ENCODE peak calls at places on chromosomes 5 and 9, in seven cellular contexts. O, R, Y, K, W, T and G are unnamed samples.

GRCh38 chr9:2764371-2764770 is 47.1 kb downstream of the KCNV2 start:
- DNase-seq in W (no peak), Y (no peak), O (no peak), T (peak; percentile 9), K (no peak), R (no peak), G (no peak)

GRCh38 chr5:130279386-130279785 is 375.1 kb downstream of the CHSY3 start:
- DNase-seq in Y (no peak), T (no peak), K (no peak), O (no peak), W (no peak), R (no peak), G (no peak)

GRCh38 chr9:111959468-111959941 is 62.9 kb downstream of the UGCG start:
- DNase-seq in K (peak; percentile 27), R (peak; percentile 49), O (no peak), T (no peak), Y (no peak), W (peak; percentile 19), G (no peak)

GRCh38 chr5:10632110-10632903 is 68.4 kb downstream of the ANKRD33B start:
- DNase-seq in Y (no peak), O (no peak), R (no peak), K (no peak), T (peak; percentile 92), W (peak; percentile 34), G (no peak)

GRCh38 chr9:100690438-100690837 is 112.6 kb downstream of the CAVIN4 start:
- DNase-seq in Y (no peak), W (no peak), K (no peak), O (no peak), R (peak; percentile 21), T (no peak), G (peak; percentile 13)

GRCh38 chr9:116066221-116066620 is 87.4 kb upstream of the PAPPA start:
- DNase-seq in T (no peak), Y (no peak), O (no peak), K (no peak), W (no peak), R (no peak), G (no peak)

GRCh38 chr9:93267091-93267541 is 83.2 kb downstream of the WNK2 start:
- DNase-seq in O (peak; percentile 16), W (no peak), Y (no peak), T (no peak), R (no peak), K (no peak), G (no peak)

GRCh38 chr5:145166173-145166572 is 669.0 kb downstream of the PRELID2 start:
- DNase-seq in Y (no peak), R (no peak), O (no peak), T (no peak), K (no peak), W (no peak), G (no peak)

GRCh38 chr9:129489838-129490582 is 130.9 kb downstream of the C9orf50 start:
- DNase-seq in R (peak; percentile 35), O (no peak), K (no peak), T (no peak), W (no peak), Y (no peak), G (no peak)

GRCh38 chr9:28770827-28771226 is 1197.5 kb upstream of the C9orf72 start:
- DNase-seq in R (no peak), Y (no peak), O (peak; percentile 10), W (no peak), K (no peak), T (no peak), G (no peak)

GRCh38 chr9:28779240-28779639 is 1206.0 kb upstream of the C9orf72 start:
- DNase-seq in R (no peak), Y (no peak), K (no peak), T (no peak), O (peak; percentile 20), W (no peak), G (no peak)

GRCh38 chr9:28770226-28770625 is 1196.9 kb upstream of the C9orf72 start:
- DNase-seq in O (no peak), W (no peak), K (no peak), T (no peak), Y (no peak), R (no peak), G (no peak)

DNA sequence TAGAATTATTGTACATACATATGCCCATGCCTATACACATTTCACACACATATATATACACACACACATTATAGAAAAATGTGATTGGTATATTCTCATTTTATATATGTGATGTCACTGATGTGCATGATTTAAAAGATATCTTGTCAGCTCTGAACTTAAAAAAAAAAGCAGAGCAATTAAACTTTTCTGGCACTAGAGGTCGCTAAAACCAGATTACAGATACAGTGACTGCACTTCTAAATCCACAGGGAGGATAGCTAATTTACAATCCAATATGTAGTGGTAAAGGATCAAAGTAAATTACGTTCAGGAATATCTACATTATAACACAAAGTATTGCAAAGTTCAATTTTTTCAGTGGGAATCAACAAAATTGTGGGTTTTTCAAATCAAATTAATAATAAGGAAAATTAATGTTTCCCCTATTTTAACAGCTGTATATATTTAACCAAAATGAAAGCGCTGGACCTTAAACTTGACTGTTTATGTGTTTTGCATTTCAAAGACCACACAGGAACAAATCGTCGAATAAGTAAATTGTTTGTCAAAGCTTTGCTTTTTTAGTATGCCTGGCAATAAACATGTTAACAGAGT is 1201.2 kb upstream of the C9orf72 start:
- DNase-seq in T (no peak), Y (no peak), K (peak; percentile 18), O (peak; percentile 34), W (peak; percentile 22), R (no peak), G (peak; percentile 49)
- TF ChIP-seq JUND in T (no peak), Y (no peak), K (no peak), O (no peak), W (no peak), R (no peak), G (no peak)

GRCh38 chr9:34589656-34590375 is at the start of gene CNTFR:
- DNase-seq in T (no peak), O (peak; percentile 93), R (peak; percentile 32), Y (no peak), W (no peak), K (no peak), G (peak; percentile 61)
- TF ChIP-seq JUND in T (no peak), O (no peak), R (no peak), Y (no peak), W (no peak), K (no peak), G (no peak)

GRCh38 chr9:136057236-136058151 is 37.6 kb downstream of the NACC2 start:
- DNase-seq in W (no peak), K (no peak), R (no peak), T (no peak), Y (peak; percentile 59), O (peak; percentile 36), G (no peak)

GRCh38 chr9:136058801-136059302 is 36.2 kb downstream of the NACC2 start:
- DNase-seq in R (no peak), W (no peak), K (no peak), Y (no peak), T (no peak), O (peak; percentile 39), G (no peak)

GRCh38 chr9:136059321-136059791 is 35.7 kb downstream of the NACC2 start:
- DNase-seq in T (no peak), Y (no peak), W (no peak), K (no peak), O (peak; percentile 44), R (no peak), G (no peak)

GRCh38 chr9:136056546-136057235 is 38.4 kb downstream of the NACC2 start:
- DNase-seq in K (no peak), Y (no peak), T (no peak), R (no peak), O (peak; percentile 22), W (no peak), G (no peak)

GRCh38 chr9:136058152-136058483 is 37.0 kb downstream of the NACC2 start:
- DNase-seq in R (no peak), Y (no peak), O (peak; percentile 14), W (no peak), K (no peak), T (no peak), G (no peak)
- TF ChIP-seq JUND in R (no peak), Y (no peak), O (no peak), W (no peak), K (no peak), T (no peak), G (no peak)

DNA sequence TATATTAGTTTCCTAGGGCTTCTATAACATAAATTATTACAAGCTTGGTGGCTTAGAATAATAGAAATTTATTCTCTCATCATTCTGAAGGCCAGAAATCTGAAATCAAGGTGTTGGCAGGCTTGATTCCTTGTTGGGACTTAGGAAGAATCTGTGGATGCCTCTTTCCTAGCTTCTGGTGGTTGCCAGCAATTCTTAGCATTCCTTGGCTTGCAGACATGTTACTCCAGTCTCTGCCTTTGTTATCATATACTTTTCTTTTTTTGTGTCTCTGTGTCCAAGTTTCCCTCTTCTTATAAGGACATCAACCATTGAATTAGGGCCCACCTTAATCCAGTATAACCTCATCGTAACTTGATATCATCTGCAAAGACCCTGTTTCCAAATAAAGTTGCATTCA is 31.4 kb downstream of the CTNNA1 start:
- DNase-seq in O (no peak), R (no peak), W (no peak), Y (no peak), T (no peak), K (no peak), G (peak; percentile 20)
- TF ChIP-seq JUND in O (no peak), R (no peak), W (no peak), Y (no peak), T (no peak), K (no peak), G (no peak)

GRCh38 chr9:110183208-110184145 is 24.5 kb downstream of the C9orf152 start:
- DNase-seq in Y (peak; percentile 64), W (peak; percentile 68), R (peak; percentile 66), K (peak; percentile 78), O (peak; percentile 67), T (peak; percentile 25), G (peak; percentile 55)
- TF ChIP-seq JUND in Y (no peak), W (no peak), R (no peak), K (no peak), O (no peak), T (no peak), G (no peak)

DNA sequence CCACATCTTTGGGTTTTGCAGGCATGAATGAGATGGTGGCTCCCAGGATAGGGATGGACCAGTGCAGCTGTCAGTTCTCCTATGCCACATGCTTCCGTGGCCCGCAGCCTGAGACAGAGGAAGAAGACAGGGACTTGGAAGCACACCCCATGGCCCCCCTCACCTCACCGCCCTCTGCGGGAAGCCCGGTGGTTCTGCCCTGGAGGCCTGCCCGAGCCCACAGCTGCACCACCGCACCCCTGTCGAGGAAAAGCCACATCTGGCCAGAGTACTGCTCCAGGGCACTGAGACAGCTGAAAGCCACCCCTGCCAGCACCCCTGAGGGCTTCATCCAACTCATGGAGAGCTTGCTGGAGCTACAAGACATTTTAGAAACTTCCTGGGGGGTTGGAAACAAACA is 7.6 kb upstream of the TRMT10B start:
- DNase-seq in R (no peak), O (no peak), K (no peak), T (no peak), Y (no peak), W (no peak), G (no peak)
- TF ChIP-seq JUND in R (no peak), O (no peak), K (no peak), T (no peak), Y (no peak), W (no peak), G (no peak)

GRCh38 chr9:125805057-125805456 is 57.9 kb downstream of the PBX3 start:
- DNase-seq in W (no peak), R (no peak), Y (no peak), K (no peak), T (no peak), O (no peak), G (no peak)
- TF ChIP-seq JUND in W (no peak), R (no peak), Y (no peak), K (no peak), T (no peak), O (no peak), G (no peak)